ENCODE peak calls at places on chromosomes 11 and 22, in six cellular contexts. W, P, Y, N, T and U are unnamed samples.

GRCh38 chr11:24793479-24793878 is 296.6 kb downstream of the LUZP2 start:
- DNase-seq in W (no peak), P (no peak), Y (no peak), N (no peak), T (no peak), U (no peak)

GRCh38 chr11:95231881-95232605 is 1.0 kb upstream of the SESN3 start:
- DNase-seq in W (peak; percentile 1), P (peak; percentile 65), Y (peak; percentile 66), N (peak; percentile 62), T (peak; percentile 87), U (peak; percentile 46)

GRCh38 chr22:20105456-20106204 is 10.3 kb upstream of the RANBP1 start:
- DNase-seq in W (no peak), P (no peak), Y (no peak), N (no peak), T (no peak), U (no peak)

GRCh38 chr22:17366830-17367229 is 2.4 kb upstream of the CECR2 start:
- DNase-seq in W (no peak), P (no peak), Y (peak; percentile 17), N (peak; percentile 51), T (peak; percentile 84), U (no peak)

GRCh38 chr11:104876324-104876723 is 21.9 kb downstream of the CASP12 start:
- DNase-seq in W (no peak), P (no peak), Y (no peak), N (no peak), T (no peak), U (no peak)

GRCh38 chr11:36793542-36793926 is 195.5 kb upstream of the RAG2 start:
- DNase-seq in W (no peak), P (no peak), Y (no peak), N (no peak), T (peak; percentile 41), U (no peak)

GRCh38 chr11:70456921-70457532 is 58.7 kb downstream of the CTTN start:
- DNase-seq in W (no peak), P (no peak), Y (no peak), N (no peak), T (no peak), U (no peak)

GRCh38 chr11:70928854-70929598 is 323.4 kb downstream of the SHANK2 start:
- DNase-seq in W (no peak), P (no peak), Y (no peak), N (no peak), T (no peak), U (no peak)

GRCh38 chr22:17952273-17952801 is 72.0 kb downstream of the MICAL3 start:
- DNase-seq in W (no peak), P (no peak), Y (peak; percentile 69), N (no peak), T (no peak), U (no peak)

GRCh38 chr11:64759722-64760719 is at the start of gene PYGM:
- DNase-seq in W (no peak), P (no peak), Y (no peak), N (peak; percentile 87), T (peak; percentile 90), U (no peak)

GRCh38 chr11:40290031-40290650 is 1169.3 kb downstream of the LRRC4C start:
- DNase-seq in W (no peak), P (no peak), Y (no peak), N (no peak), T (no peak), U (no peak)

GRCh38 chr11:5992604-5993251 is 5.9 kb upstream of the OR52L1 start:
- DNase-seq in W (no peak), P (no peak), Y (no peak), N (no peak), T (peak; percentile 44), U (no peak)

GRCh38 chr11:48669146-48669545 is 180.6 kb downstream of the OR4A47 start:
- DNase-seq in W (no peak), P (no peak), Y (no peak), N (no peak), T (no peak), U (no peak)
- TF ChIP-seq CTCF in W (no peak), P (no peak), Y (no peak), N (no peak), T (no peak), U (no peak)

DNA sequence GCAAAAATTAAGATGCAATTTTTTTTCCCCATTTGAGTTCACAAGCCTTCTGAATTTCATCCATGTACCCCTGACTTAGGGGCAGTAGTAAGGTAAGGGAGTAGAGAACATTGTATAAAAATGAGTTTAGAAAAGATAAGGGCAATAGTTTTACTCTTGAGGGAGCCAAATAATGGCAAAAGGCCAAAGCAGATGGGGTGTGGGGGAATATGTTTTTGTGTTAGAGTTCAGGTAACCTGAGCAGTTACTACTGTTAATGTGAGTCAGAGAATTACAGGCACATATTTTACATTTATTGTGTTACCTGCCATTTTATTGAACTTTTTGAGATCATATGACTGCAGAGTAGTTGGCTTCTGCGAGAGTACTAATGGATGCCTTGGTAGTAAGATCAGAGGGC is 3.1 kb downstream of the EED start:
- DNase-seq in W (peak; percentile 34), P (no peak), Y (peak; percentile 58), N (no peak), T (no peak), U (no peak)
- H3K4me1 ChIP-seq in W (peaks cover 53% of the 10 kb centered on the region), P (peaks cover 30% of the 10 kb centered on the region), Y (peaks cover 29% of the 10 kb centered on the region), N (peaks cover 29% of the 10 kb centered on the region), T (peaks cover 31% of the 10 kb centered on the region), U (no peaks in the 10 kb centered on the region)

GRCh38 chr22:40385041-40385782 is 14.8 kb downstream of the SGSM3 start:
- DNase-seq in W (no peak), P (no peak), Y (peak; percentile 34), N (no peak), T (no peak), U (no peak)
- H3K4me3 ChIP-seq in W (no peak overlapping the region), P (no peak overlapping the region), Y (no peak overlapping the region), N (no peak overlapping the region), T (no peak overlapping the region), U (no peak overlapping the region)

DNA sequence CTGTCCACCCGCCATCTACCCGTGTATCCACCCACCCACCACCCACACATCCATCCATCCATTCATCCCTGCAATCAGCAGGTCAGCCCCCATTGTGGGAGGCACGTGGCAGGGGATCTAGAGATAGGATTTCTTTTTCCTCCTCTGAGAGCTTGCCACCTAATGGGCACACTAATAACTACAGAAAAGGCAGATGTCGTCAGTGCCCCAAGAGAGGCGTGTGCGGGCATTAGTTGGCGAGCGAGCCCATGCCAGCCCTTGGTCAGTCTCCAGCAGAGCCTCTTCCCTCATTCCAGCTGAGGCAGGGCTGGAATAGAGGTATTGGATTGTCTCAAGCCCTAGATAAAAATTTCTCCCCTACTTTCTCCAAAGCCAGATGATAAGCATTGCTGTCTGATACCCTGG is 9.7 kb downstream of the USP2 start:
- DNase-seq in W (no peak), P (no peak), Y (no peak), N (peak; percentile 62), T (no peak), U (no peak)
- TF ChIP-seq CTCF in W (peak; percentile 47), P (no peak), Y (peak; percentile 23), N (peak; percentile 20), T (peak; percentile 11), U (no peak)

GRCh38 chr11:102757823-102758549 is 22.4 kb downstream of the MMP10 start:
- DNase-seq in W (no peak), P (no peak), Y (no peak), N (no peak), T (no peak), U (no peak)
- H3K4me1 ChIP-seq in W (peaks cover 27% of the 10 kb centered on the region), P (no peaks in the 10 kb centered on the region), Y (no peaks in the 10 kb centered on the region), N (no peaks in the 10 kb centered on the region), T (peaks cover 11% of the 10 kb centered on the region), U (no peaks in the 10 kb centered on the region)

GRCh38 chr11:124879229-124879998 is 14.2 kb downstream of the ROBO3 start:
- DNase-seq in W (no peak), P (no peak), Y (no peak), N (no peak), T (no peak), U (no peak)

GRCh38 chr11:124876818-124877630 is 11.8 kb downstream of the ROBO3 start:
- DNase-seq in W (no peak), P (no peak), Y (no peak), N (no peak), T (no peak), U (no peak)

GRCh38 chr11:124878497-124879228 is 13.4 kb downstream of the ROBO3 start:
- DNase-seq in W (no peak), P (no peak), Y (no peak), N (no peak), T (no peak), U (no peak)

GRCh38 chr11:124875943-124876817 is 10.9 kb downstream of the ROBO3 start:
- DNase-seq in W (peak; percentile 72), P (peak; percentile 82), Y (peak; percentile 84), N (peak; percentile 87), T (peak; percentile 96), U (peak; percentile 83)

DNA sequence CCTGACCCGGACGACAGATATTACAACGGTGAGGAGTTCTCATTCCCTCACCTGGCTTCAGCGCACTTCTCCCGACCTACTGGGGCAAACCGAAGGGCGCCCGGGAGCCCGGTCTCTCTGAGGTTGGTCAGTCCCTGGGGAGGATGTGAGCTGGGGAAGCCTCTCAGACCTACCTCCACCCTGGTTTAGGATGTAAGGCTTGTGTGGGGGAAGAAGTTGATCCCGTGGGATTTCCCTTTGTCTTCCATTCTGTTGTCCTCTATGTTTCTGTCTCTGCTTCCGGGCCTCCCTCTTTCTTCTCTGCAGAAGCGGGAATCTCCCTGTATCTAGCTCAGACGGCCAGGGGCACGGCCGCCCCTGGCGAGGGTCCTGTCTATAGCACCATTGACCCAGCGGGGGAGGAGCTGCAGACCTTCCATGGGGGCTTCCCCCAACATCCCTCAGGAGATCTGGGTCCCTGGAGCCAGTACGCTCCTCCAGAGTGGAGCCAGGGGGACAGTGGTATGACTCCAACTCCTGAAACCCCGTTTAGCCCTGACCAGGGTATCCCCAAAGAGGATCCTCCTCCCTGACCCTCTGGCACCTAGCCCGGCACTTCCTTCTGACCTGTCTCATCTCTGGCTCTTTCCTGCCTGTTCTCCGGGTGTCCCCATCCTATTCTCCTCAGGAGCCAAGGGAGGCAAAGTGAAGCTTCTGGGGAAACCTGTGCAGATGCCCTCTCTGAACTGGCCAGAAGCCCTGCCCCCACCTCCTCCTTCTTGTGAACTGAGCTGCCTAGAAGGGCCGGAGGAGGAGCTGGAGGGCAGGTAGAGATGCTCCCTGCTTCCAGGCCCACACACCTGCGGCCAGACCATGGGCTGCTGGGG is 12.6 kb downstream of the ROBO3 start:
- DNase-seq in W (no peak), P (no peak), Y (no peak), N (no peak), T (no peak), U (no peak)
- H3K4me3 ChIP-seq in W (no peak overlapping the region), P (peak overlapping the region; percentile 49), Y (no peak overlapping the region), N (peak overlapping the region; percentile 72), T (no peak overlapping the region), U (no peak overlapping the region)